ENCODE peak calls at places on chromosomes 6 and 20, in four cellular contexts. W, V, F and C are unnamed samples.

GRCh38 chr20:44727039-44727438 is 11.9 kb downstream of the CCN5 start:
- DNase-seq in W (no peak), V (no peak), F (no peak), C (no peak)

GRCh38 chr6:30480536-30481156 is 8.7 kb upstream of the HLA-E start:
- DNase-seq in V (no peak), F (no peak), W (no peak), C (no peak)

GRCh38 chr20:32538526-32538918 is 46.6 kb downstream of the NOL4L start:
- DNase-seq in W (peak), F (no peak), V (no peak), C (peak)

GRCh38 chr6:32369678-32370077 is 2.0 kb downstream of the TSBP1 start:
- DNase-seq in V (no peak), W (peak), F (no peak), C (peak)

GRCh38 chr6:46221221-46221793 is 50.5 kb upstream of the ENPP5 start:
- DNase-seq in W (peak), V (no peak), F (no peak), C (peak)

GRCh38 chr6:22774129-22774528 is 204.8 kb downstream of the HDGFL1 start:
- DNase-seq in V (no peak), W (no peak), F (no peak), C (no peak)

GRCh38 chr20:3380228-3381070 is 27.0 kb downstream of the DNAAF9 start:
- DNase-seq in F (no peak), W (no peak), V (no peak), C (no peak)

GRCh38 chr20:32019156-32019510 is 8.9 kb downstream of the CCM2L start:
- DNase-seq in V (no peak), W (no peak), F (no peak), C (no peak)

GRCh38 chr6:29447670-29448069 is 8.6 kb downstream of the OR10C1 start:
- DNase-seq in F (no peak), W (no peak), V (no peak), C (no peak)

GRCh38 chr6:122735618-122736017 is 43.9 kb upstream of the FABP7 start:
- DNase-seq in W (no peak), F (no peak), V (no peak), C (no peak)

GRCh38 chr6:24949020-24949569 is 13.3 kb upstream of the RIPOR2 start:
- DNase-seq in V (no peak), F (no peak), W (no peak), C (no peak)

DNA sequence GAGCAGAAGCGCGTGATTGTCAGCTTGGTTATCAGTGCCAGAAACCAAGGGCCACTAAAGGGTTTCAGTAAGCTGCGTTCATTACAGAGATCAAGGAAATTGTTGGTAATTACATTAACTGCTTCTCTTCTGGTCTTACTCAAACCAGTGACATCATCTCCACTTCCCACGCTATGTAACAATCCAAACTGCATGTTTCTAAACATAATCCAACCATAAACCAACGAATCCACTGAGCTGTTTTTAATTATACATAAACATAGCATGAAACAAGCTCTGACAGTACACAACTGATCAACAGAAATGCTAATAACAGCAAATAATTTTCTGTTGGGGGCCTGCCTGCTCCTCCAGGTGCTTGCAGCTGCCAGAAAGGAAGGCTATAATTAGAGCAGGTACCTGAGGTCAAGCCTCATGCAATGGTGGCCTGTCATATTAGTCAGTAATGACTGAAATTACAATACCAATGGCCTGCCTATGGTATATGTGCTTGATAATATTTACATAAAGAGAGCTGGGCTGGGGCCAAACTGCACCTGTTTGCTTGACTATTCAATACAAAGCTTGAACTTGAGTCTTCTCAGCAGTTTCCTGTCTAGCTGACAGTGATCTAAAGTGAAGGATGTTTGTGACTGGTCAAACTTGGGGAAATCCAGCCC is 40.1 kb downstream of the ILRUN start:
- DNase-seq in F (no peak), W (peak), V (no peak), C (peak)
- H3K4me3 ChIP-seq in F (peak), W (peak), V (no peak), C (peak)

DNA sequence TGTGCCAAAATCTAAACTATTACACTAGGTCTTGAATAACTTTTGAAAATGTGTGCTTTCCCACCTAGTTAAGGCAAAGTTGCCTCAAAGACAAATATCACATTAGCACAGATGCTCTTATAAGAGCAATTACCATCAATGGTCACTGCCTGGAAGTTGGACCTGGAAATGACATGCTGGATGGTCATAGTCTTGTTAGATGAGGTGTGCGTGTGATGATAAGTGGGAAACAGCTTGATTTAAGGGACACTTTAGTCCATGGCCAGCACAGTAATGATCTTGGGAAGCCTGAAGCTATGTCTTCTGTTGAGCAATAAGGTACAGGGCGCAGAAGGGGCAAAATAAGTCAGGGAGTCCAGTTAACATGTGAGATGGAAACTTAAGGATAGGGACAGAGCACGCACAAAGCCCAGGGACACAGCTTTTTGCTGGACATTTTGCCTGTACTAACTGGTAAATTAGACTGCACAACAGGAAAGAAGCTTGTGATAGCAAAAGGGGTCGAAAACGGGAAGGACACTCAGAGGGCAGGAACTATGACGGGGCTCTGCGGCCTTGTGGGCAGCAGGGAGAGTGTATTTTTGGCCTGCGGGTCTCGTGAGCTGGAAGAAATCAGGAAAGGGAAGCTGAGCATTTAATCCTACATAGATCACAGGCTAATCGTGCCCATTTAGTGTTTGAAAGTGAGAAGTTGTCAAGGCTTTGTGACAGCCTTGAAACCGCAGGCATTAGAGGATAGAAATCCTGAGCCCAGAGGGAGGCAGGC is 66.7 kb upstream of the BMP2 start:
- DNase-seq in F (peak), W (no peak), V (no peak), C (no peak)
- TF ChIP-seq CTCF in F (no peak), W (no peak), V (no peak), C (no peak)

DNA sequence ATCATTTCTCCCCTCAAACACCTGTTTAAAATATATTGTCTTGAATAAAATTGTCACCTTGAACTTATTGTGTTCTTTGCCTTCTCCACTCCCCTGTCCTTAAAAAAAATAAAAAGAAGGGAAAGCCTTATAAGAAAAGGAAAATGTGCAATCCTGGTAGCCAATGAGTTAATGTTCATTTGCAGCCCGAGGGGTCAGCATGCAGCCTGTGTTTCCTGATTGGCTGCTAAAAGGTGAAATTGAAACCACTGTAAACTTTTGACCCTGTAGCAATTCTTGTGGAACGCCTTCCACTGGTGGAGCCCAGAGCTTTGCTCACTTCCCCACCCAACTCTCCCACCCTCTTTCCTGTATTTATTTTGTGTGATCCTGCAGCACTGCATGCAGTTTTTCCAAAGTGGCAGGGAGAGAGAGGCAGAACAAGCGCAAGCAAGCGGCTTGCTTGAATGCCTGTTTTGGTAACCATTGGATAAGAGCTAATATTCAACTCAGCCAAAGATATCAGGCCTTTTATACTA is 74.9 kb downstream of the NCOA3 start:
- DNase-seq in F (peak), W (peak), V (peak), C (peak)
- H3K4me3 ChIP-seq in F (peak), W (no peak), V (no peak), C (peak)

DNA sequence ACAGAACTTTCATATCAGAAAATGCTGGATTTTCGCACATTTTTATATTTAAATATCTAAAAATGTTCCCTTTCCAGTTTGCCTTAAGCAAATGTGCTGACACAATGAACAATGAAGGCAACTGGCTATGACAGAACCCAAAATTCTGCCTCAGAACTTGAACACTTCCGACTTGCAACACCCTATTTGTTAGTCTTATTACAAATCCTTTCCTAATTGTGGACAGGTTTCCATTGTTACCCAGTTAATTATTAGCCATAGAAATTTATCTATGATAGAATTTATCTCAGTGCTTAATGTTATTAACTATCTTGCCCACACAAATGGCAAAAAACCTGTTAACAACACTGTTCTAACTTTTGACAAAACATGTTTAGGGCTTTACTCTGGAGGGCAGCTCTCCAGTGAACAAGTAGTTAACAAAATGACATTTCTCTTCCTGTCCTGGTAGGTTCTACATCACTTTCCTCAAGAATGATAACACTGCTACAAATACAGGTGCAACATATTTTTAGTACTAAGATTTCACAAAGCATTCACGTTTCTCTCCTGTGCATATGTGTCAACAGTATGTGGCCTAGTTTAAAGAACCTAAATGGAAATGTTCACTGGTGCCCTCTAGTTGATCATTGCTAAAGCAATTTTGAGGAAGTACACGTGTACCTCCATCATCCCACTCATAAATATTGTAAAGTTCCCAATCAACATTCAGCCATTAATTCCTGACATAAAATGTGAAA is 58.4 kb downstream of the HIVEP2 start:
- DNase-seq in F (no peak), V (no peak), W (peak), C (peak)
- TF ChIP-seq CTCF in F (peak), V (peak), W (peak), C (peak)

GRCh38 chr6:3915076-3915791 is 66.1 kb downstream of the FAM50B start:
- DNase-seq in F (no peak), W (no peak), V (no peak), C (no peak)

GRCh38 chr6:3911614-3912336 is 62.6 kb downstream of the FAM50B start:
- DNase-seq in F (peak), V (peak), W (peak), C (peak)

GRCh38 chr6:3913077-3913957 is 64.1 kb downstream of the FAM50B start:
- DNase-seq in V (peak), W (peak), F (no peak), C (peak)

GRCh38 chr6:3912366-3913076 is 63.3 kb downstream of the FAM50B start:
- DNase-seq in W (no peak), F (no peak), V (no peak), C (no peak)

DNA sequence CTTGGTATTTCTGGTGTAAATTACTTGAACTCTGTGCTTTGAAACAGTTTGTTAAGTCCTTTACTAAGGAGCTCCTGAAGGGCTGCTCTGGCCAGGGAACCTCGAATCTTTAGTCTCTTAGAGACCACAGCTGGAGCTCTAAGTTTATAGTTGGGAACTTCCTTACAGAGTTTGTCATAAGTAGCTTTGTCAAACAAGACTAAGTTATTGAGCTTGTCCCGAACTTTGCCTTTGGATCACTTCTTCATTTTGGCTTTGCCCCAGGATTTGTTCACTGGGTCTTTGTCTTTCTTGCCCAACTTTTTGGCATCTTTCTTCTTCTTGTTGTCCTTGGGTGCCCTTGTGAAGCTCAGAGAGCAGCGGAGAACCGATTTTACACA is 64.8 kb downstream of the FAM50B start:
- DNase-seq in F (no peak), W (peak), V (no peak), C (peak)
- H3K4me3 ChIP-seq in F (no peak), W (no peak), V (no peak), C (no peak)

DNA sequence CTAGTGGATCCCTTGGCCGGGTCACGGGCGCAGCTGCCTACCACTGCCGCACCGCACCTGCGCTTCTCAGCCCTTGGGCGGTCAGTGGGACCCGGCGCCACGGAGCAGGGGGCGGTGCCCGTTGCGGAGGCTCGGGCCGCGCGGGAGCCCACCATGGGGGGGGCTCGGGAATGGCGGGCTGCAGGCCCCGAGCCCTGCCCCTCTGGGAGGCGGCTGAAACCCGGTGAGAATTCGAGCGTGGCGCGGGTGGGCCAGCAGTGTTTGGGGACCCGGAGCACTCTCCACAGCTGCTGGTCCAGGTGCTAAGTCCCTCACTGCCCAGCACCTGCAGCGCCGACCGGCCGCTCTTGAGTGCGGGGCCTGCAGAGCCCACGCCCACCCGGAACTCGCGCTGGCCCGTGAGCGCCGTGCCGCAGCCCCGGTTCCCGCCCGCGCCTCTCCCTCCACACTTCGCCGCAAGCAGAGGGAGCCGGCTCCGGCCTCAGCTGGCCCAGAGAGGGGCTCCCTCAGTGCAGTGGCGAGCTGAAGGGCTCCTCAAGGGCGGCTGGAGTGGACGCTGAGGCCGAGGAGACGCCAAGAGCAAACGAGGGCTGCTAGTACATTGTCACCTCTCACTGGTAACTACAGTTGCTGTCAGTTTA is 120.5 kb upstream of the TMEM170B start:
- DNase-seq in W (no peak), V (no peak), F (no peak), C (no peak)
- TF ChIP-seq CTCF in W (no peak), V (no peak), F (no peak), C (no peak)

DNA sequence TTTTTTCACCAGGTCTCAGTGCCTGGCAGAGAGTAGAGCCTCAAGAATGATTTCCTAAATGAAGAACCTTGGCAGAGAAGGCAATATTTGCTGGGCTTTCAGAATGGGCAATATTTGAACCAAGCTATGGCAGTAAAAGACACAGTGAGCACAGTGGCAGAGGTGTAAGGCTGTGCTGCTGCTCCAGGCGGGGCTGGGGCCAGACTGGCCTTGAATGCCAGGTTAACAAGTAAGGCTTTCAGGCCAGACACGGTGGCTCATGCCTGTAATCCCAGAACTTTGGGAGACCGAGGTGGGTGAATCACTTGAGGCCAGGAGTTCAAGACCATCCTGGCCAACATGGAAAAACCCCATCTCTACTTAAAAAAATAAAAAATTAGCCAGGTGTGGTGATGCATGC is 8.5 kb upstream of the MYL9 start:
- DNase-seq in V (no peak), W (no peak), F (no peak), C (no peak)
- H3K4me3 ChIP-seq in V (no peak), W (no peak), F (no peak), C (no peak)